ENCODE peak calls at places on chromosomes 12 and 14, in four cellular contexts. N is endothelial cell of umbilical vein, T is stomach, B is transverse colon. O is an unnamed sample.

GRCh38 chr12:119748512-119748911 is 80.6 kb downstream of the PRKAB1 start:
- DNase-seq in N (no peak), T (no peak), B (no peak), O (no peak)

GRCh38 chr14:55605793-55606192 is 25.8 kb downstream of the KTN1 start:
- DNase-seq in N (peak; percentile 46), T (no peak), B (no peak), O (no peak)

GRCh38 chr14:31926652-31927347 is 150.3 kb upstream of the ARHGAP5 start:
- DNase-seq in N (peak; percentile 81), T (no peak), B (no peak), O (no peak)

GRCh38 chr14:20413785-20414117 is 450 bp upstream of the TEP1 start:
- DNase-seq in N (peak; percentile 30), T (no peak), B (peak; percentile 21), O (no peak)

GRCh38 chr12:107372229-107372658 is 278.9 kb upstream of the CRY1 start:
- DNase-seq in N (no peak), T (no peak), B (no peak), O (no peak)

GRCh38 chr12:111180830-111181726 is 187.8 kb downstream of the PHETA1 start:
- DNase-seq in N (no peak), T (peak; percentile 53), B (peak; percentile 43), O (peak; percentile 17)

GRCh38 chr14:91327201-91327600 is 82.7 kb upstream of the GPR68 start:
- DNase-seq in N (peak; percentile 76), T (no peak), B (no peak), O (no peak)

GRCh38 chr12:1845010-1845409 is 24.6 kb downstream of the LRTM2 start:
- DNase-seq in N (no peak), T (no peak), B (no peak), O (no peak)

GRCh38 chr14:104784846-104785707 is 10.5 kb downstream of the AKT1 start:
- DNase-seq in N (no peak), T (peak; percentile 59), B (no peak), O (no peak)

GRCh38 chr14:96489327-96489726 is 12.9 kb upstream of the PAPOLA start:
- DNase-seq in N (no peak), T (no peak), B (no peak), O (no peak)

GRCh38 chr14:35632276-35633071 is 98.5 kb downstream of the INSM2 start:
- DNase-seq in N (no peak), T (no peak), B (no peak), O (no peak)

GRCh38 chr14:29897181-29897580 is 30.5 kb downstream of the PRKD1 start:
- DNase-seq in N (no peak), T (no peak), B (no peak), O (no peak)

GRCh38 chr12:57237653-57237951 is 8.1 kb downstream of the SHMT2 start:
- DNase-seq in N (no peak), T (no peak), B (no peak), O (no peak)

GRCh38 chr12:56248711-56249110 is 9.5 kb downstream of the ANKRD52 start:
- DNase-seq in N (no peak), T (no peak), B (no peak), O (no peak)

GRCh38 chr14:96363751-96364336 is 518 bp downstream of the GSKIP start:
- DNase-seq in N (peak; percentile 37), T (peak; percentile 67), B (peak; percentile 79), O (peak; percentile 22)

GRCh38 chr12:124607681-124608425 is 40.4 kb upstream of the NCOR2 start:
- DNase-seq in N (no peak), T (no peak), B (no peak), O (no peak)

GRCh38 chr14:88421286-88421685 is 35.8 kb downstream of the SPATA7 start:
- DNase-seq in N (no peak), T (no peak), B (no peak), O (no peak)

GRCh38 chr12:126704609-126705008 is 1562.4 kb upstream of the TMEM132C start:
- DNase-seq in N (no peak), T (no peak), B (no peak), O (no peak)

GRCh38 chr12:3662516-3662915 is 90.4 kb downstream of the CRACR2A start:
- DNase-seq in N (no peak), T (no peak), B (no peak), O (no peak)

GRCh38 chr12:100234166-100234565 is 32.7 kb downstream of the DEPDC4 start:
- DNase-seq in N (peak; percentile 8), T (no peak), B (no peak), O (no peak)

GRCh38 chr14:58100735-58101368 is 51.2 kb downstream of the ARMH4 start:
- DNase-seq in N (no peak), T (no peak), B (no peak), O (no peak)

GRCh38 chr14:68312884-68313725 is 479.8 kb downstream of the ZFP36L1 start:
- DNase-seq in N (no peak), T (no peak), B (no peak), O (no peak)

GRCh38 chr12:3748620-3749019 is 4.3 kb downstream of the CRACR2A start:
- DNase-seq in N (no peak), T (no peak), B (no peak), O (no peak)

GRCh38 chr12:48693572-48693971 is 11.5 kb upstream of the KANSL2 start:
- DNase-seq in N (no peak), T (no peak), B (no peak), O (no peak)
- TF ChIP-seq POLR2AphosphoS5 in N (no peak), T (no peak), B (no peak), O (no peak)

DNA sequence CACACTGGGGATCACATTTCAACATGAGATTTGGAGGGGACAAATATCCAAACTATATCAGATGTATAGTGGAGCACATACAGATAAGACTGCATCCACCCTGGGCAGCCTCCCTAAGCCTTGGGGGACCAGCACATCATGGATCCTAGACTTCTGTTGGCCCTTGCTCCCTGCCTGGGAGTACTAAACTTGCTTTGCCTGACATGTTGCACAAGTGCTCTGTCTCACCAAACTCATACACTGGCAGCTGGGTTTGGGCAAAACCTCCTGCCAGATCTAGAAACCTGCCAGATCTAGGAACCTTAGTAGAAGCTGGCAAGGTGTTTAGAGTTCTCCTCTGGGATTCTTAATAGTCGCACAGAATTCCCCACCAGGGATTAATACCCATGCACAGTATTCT is 18.4 kb upstream of the DHRS4 start:
- DNase-seq in N (no peak), T (no peak), B (no peak), O (no peak)
- H3K4me1 ChIP-seq in N (no peaks in the 10 kb centered on the region), T (no peaks in the 10 kb centered on the region), B (no peaks in the 10 kb centered on the region), O (no peaks in the 10 kb centered on the region)

GRCh38 chr12:109174468-109174867 is 58.1 kb downstream of the ACACB start:
- DNase-seq in N (no peak), T (no peak), B (no peak), O (no peak)
- H3K4me3 ChIP-seq in N (no peak overlapping the region), T (no peak overlapping the region), B (no peak overlapping the region), O (no peak overlapping the region)

DNA sequence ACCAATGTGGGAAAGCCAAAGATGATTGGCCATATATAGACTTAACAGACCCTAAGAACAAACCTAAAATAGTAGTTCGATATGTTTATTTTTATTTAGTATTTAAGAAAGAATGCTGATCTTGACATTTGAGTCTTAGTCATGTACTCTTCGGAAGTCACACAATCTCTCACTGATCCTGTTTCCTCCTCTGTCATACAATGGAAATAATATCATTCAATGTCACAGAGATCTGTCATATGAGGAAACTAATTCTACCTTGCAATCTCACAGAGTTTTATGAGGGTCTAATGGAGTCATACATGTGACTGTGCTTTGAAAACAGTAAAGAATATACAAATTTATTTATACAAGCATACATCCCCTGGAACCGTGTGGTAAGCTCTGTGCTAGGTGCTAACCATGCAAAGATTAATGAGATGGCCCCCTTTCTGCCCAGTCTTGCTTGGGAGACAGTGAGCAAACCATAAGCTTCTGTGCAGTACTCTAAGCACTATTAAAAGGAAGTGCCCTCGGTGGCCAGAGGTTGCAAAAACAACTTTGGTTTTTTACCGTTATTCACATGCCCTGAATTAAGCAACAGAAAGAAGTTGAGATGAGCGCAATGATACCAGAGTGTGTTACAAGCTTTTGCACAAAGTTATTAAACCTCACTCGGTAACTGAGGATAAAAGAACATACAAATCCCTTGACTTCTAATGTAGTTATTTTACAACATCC is 1.7 kb upstream of the LIN7A start:
- DNase-seq in N (peak; percentile 9), T (no peak), B (no peak), O (no peak)
- TF ChIP-seq POLR2AphosphoS5 in N (no peak), T (no peak), B (no peak), O (no peak)

GRCh38 chr14:75457024-75457390 is 29.2 kb downstream of the JDP2 start:
- DNase-seq in N (no peak), T (no peak), B (no peak), O (no peak)
- H3K4me1 ChIP-seq in N (no peaks in the 10 kb centered on the region), T (peaks cover 51% of the 10 kb centered on the region), B (peaks cover 55% of the 10 kb centered on the region), O (peaks cover 23% of the 10 kb centered on the region)

GRCh38 chr12:68240975-68241374 is 12.4 kb downstream of the IL22 start:
- DNase-seq in N (peak; percentile 8), T (no peak), B (peak; percentile 29), O (no peak)

GRCh38 chr12:68246350-68246749 is 7.1 kb downstream of the IL22 start:
- DNase-seq in N (no peak), T (no peak), B (no peak), O (no peak)

GRCh38 chr12:68247785-68248184 is 5.6 kb downstream of the IL22 start:
- DNase-seq in N (no peak), T (no peak), B (no peak), O (no peak)

GRCh38 chr12:68242777-68243176 is 10.6 kb downstream of the IL22 start:
- DNase-seq in N (no peak), T (no peak), B (no peak), O (no peak)

DNA sequence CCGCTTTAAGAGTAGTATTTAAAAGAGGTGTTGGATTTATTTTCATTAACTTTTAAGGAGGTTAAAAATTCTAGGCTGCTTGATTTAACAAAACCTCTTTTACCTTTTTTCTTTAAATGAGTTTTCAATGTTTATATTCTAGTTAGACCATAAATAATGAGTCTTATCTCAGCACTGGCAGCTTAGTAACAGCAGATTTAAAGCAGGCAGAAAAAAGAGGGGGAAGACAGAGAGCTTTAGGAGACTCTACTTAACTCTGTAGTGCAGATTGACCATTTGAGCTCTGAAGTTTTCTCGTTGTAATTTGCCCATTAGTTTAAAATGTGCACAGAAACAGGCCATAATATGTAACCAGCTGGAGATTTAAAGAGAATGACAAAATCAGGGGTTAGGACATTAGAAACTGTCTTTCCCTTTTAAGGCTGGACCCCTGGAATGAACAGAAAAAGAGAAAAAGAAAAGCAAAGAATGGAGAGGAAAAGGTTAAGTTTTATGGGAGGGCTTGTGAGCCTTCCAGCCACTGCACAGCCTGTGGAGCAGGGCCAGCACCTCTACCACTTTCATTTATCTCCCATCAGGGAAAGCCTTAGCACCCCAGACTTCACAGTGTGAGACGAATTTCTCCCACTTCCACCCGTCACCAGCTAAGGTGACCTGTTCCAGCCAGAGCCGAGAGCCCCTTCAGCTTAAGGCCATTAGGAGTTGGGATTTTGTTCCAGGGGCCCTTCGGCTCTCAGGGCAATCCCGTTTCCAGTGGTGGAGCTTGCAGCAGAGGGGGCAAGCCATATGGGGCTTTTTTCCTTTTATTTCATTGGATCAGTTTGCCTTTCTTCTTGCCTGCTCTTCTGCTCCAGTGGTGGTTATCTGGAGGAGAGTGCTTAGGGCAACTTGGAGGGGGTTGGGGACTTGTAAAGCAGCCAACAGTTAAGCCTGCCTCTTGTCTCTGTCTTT is 8.1 kb downstream of the IL22 start:
- DNase-seq in N (no peak), T (no peak), B (no peak), O (no peak)
- H3K4me3 ChIP-seq in N (no peak overlapping the region), T (peak overlapping the region; percentile 22), B (peak overlapping the region; percentile 34), O (no peak overlapping the region)